ENCODE peak calls at places on chromosomes 7 and 10, in seven cellular contexts. Z, R, Q, P, E, T and H are unnamed samples.

GRCh38 chr10:70092389-70092718 is 39.7 kb downstream of the MACROH2A2 start:
- DNase-seq in Z (no peak), R (no peak), Q (no peak), P (no peak), E (no peak), T (no peak), H (no peak)

GRCh38 chr7:54419209-54419608 is 123.0 kb upstream of the VSTM2A start:
- DNase-seq in Z (no peak), R (no peak), Q (no peak), P (no peak), E (peak), T (no peak), H (no peak)

GRCh38 chr7:39741942-39742623 is 118.7 kb downstream of the RALA start:
- DNase-seq in Z (no peak), R (no peak), Q (no peak), P (no peak), E (peak), T (peak), H (no peak)

GRCh38 chr7:85078181-85078580 is 108.7 kb downstream of the SEMA3D start:
- DNase-seq in Z (no peak), R (no peak), Q (no peak), P (no peak), E (no peak), T (no peak), H (no peak)

GRCh38 chr7:41566581-41566980 is 136.3 kb downstream of the INHBA start:
- DNase-seq in Z (no peak), R (no peak), Q (no peak), P (no peak), E (no peak), T (no peak), H (no peak)

GRCh38 chr7:141359740-141360413 is 191.3 kb upstream of the AGK start:
- DNase-seq in Z (no peak), R (no peak), Q (no peak), P (no peak), E (no peak), T (no peak), H (no peak)

GRCh38 chr7:5526190-5527037 is 102.8 kb upstream of the TNRC18 start:
- DNase-seq in Z (no peak), R (no peak), Q (no peak), P (no peak), E (no peak), T (peak), H (no peak)

GRCh38 chr7:139340808-139341057 is 404 bp upstream of the FMC1 start:
- DNase-seq in Z (no peak), R (no peak), Q (no peak), P (no peak), E (peak), T (no peak), H (no peak)

GRCh38 chr7:142188159-142188558 is 69.7 kb downstream of the PRSS58 start:
- DNase-seq in Z (no peak), R (peak), Q (no peak), P (no peak), E (no peak), T (no peak), H (no peak)

GRCh38 chr7:65967361-65968155 is 14.5 kb downstream of the GUSB start:
- DNase-seq in Z (no peak), R (no peak), Q (no peak), P (no peak), E (no peak), T (no peak), H (no peak)

GRCh38 chr7:65971021-65971420 is 11.0 kb downstream of the GUSB start:
- DNase-seq in Z (no peak), R (no peak), Q (no peak), P (no peak), E (no peak), T (no peak), H (no peak)

GRCh38 chr7:65962033-65962432 is 20.0 kb downstream of the GUSB start:
- DNase-seq in Z (no peak), R (no peak), Q (no peak), P (no peak), E (no peak), T (no peak), H (no peak)

GRCh38 chr7:65968256-65969185 is 13.5 kb downstream of the GUSB start:
- DNase-seq in Z (no peak), R (no peak), Q (no peak), P (no peak), E (no peak), T (no peak), H (no peak)

GRCh38 chr7:65966167-65966566 is 15.8 kb downstream of the GUSB start:
- DNase-seq in Z (no peak), R (no peak), Q (no peak), P (no peak), E (no peak), T (no peak), H (no peak)
- H3K27ac ChIP-seq in Z (no peak), R (no peak), Q (no peak), P (no peak), E (no peak), T (no peak), H (no peak)

GRCh38 chr7:13017881-13018280 is 330.4 kb downstream of the ARL4A start:
- DNase-seq in Z (no peak), R (no peak), Q (no peak), P (peak), E (no peak), T (no peak), H (no peak)
- H3K27ac ChIP-seq in Z (no peak), R (no peak), Q (no peak), P (peak), E (no peak), T (no peak), H (no peak)

DNA sequence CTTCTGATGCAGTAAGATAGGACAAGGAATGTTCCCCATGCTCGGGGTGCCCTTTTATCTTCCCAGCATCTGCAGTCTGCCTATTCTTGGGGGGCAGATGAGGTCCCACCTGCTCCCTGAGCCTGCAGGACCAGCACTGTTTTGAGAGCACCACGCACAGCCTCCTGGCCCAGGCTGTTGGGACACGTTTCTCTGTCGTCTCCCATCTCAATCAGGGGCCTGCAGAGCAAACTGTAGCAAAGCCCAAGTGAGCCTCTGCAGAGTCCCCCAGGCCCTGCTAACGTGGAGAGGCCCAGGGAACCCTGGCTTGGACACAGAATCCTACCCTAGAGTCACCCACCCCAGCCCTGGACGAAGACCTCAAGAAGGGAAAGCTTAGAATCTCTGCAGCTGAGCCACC is 15.7 kb downstream of the ASB13 start:
- DNase-seq in Z (no peak), R (no peak), Q (no peak), P (no peak), E (no peak), T (no peak), H (no peak)
- H3K27ac ChIP-seq in Z (peak), R (no peak), Q (no peak), P (no peak), E (no peak), T (no peak), H (no peak)

DNA sequence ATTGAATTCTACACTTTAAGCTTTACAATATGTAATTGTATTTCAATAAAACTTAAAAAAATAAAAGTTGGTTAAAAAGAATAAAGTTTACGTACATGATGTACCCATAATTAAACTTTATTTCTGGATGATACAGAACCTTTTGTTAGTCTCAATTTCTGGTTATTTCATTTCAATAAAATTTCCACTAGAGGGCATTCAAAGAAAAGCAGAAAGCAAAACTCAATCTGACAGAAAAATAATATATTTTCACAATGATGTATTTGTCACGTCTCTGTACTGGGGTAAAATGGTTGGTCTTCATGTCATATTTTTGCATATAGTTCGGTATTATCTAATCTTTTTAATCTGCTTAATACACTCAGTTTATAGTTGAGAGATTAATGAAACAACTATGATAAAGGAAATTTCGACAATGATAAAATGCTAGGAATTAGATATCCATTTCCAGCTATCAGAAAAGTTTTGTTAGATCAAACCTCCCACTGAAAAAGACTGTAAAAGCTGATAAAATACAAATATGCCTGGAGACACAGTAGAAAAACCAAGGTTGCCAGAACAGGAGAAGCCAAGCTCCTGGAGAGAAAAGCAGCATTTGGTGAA is 27.4 kb downstream of the ASZ1 start:
- DNase-seq in Z (no peak), R (no peak), Q (no peak), P (no peak), E (no peak), T (no peak), H (no peak)
- H3K27ac ChIP-seq in Z (no peak), R (no peak), Q (no peak), P (no peak), E (no peak), T (no peak), H (no peak)

GRCh38 chr10:682931-683447 is 6.5 kb downstream of the DIP2C start:
- DNase-seq in Z (no peak), R (no peak), Q (no peak), P (no peak), E (no peak), T (no peak), H (no peak)
- H3K27ac ChIP-seq in Z (peak), R (no peak), Q (peak), P (peak), E (no peak), T (no peak), H (peak)